ENCODE peak calls at places on chromosomes 4 and X, in six cellular contexts. Y, R, L, H, E and S are unnamed samples.

GRCh38 chrX:13022926-13023325 is 21.5 kb downstream of the FAM9C start:
- DNase-seq in H (no peak), E (no peak), Y (no peak), L (no peak), R (no peak), S (no peak)

GRCh38 chr4:128560754-128561495 is 248.6 kb upstream of the JADE1 start:
- DNase-seq in Y (no peak), E (no peak), L (no peak), R (no peak), H (no peak), S (no peak)

GRCh38 chr4:104524591-104524990 is 29.9 kb upstream of the CXXC4 start:
- DNase-seq in L (no peak), Y (no peak), H (no peak), R (no peak), E (no peak), S (no peak)

GRCh38 chr4:16056681-16057400 is 27.0 kb downstream of the PROM1 start:
- DNase-seq in E (no peak), L (no peak), H (no peak), Y (no peak), R (peak; percentile 29), S (no peak)

GRCh38 chr4:4755306-4755705 is 104.2 kb upstream of the MSX1 start:
- DNase-seq in L (no peak), E (no peak), H (no peak), R (no peak), Y (no peak), S (no peak)

GRCh38 chr4:107760281-107760947 is 40.4 kb upstream of the PAPSS1 start:
- DNase-seq in Y (peak; percentile 48), E (no peak), H (no peak), L (peak; percentile 7), R (peak; percentile 59), S (peak; percentile 16)

GRCh38 chr4:81786063-81786763 is 314.5 kb upstream of the RASGEF1B start:
- DNase-seq in L (peak; percentile 12), R (peak; percentile 13), Y (no peak), H (no peak), E (no peak), S (no peak)

GRCh38 chr4:128357286-128357685 is 69.7 kb upstream of the PGRMC2 start:
- DNase-seq in R (no peak), E (no peak), Y (no peak), L (peak; percentile 33), H (no peak), S (no peak)

GRCh38 chr4:18934197-18934596 is 912.6 kb upstream of the LCORL start:
- DNase-seq in E (no peak), Y (no peak), L (no peak), H (no peak), R (no peak), S (no peak)

GRCh38 chr4:123892368-123892961 is 495.9 kb downstream of the SPRY1 start:
- DNase-seq in H (no peak), R (no peak), E (no peak), L (no peak), Y (no peak), S (no peak)

GRCh38 chr4:72767903-72768817 is 199.1 kb upstream of the ADAMTS3 start:
- DNase-seq in L (no peak), Y (no peak), E (no peak), R (no peak), H (no peak), S (no peak)

GRCh38 chrX:71618303-71618721 is at the start of gene CXCR3:
- DNase-seq in Y (peak; percentile 54), H (peak; percentile 84), L (peak; percentile 89), E (no peak), R (peak; percentile 48), S (peak; percentile 39)

GRCh38 chr4:37648084-37648817 is 37.9 kb downstream of the RELL1 start:
- DNase-seq in E (peak; percentile 11), Y (peak; percentile 57), R (peak; percentile 86), L (peak; percentile 78), H (no peak), S (peak; percentile 95)

GRCh38 chr4:129254126-129254525 is 158.2 kb downstream of the C4orf33 start:
- DNase-seq in Y (no peak), L (no peak), H (no peak), R (no peak), E (no peak), S (no peak)

GRCh38 chr4:169993531-169993930 is 32.7 kb downstream of the MFAP3L start:
- DNase-seq in H (no peak), Y (no peak), R (no peak), L (no peak), E (no peak), S (no peak)

GRCh38 chr4:149183638-149184037 is 632.0 kb downstream of the IQCM start:
- DNase-seq in H (no peak), Y (no peak), E (no peak), L (no peak), R (no peak), S (no peak)

GRCh38 chr4:123399638-123400358 is 3.2 kb downstream of the SPRY1 start:
- DNase-seq in R (no peak), E (no peak), H (no peak), Y (no peak), L (no peak), S (peak; percentile 55)

GRCh38 chr4:71494539-71494938 is 155.7 kb downstream of the SLC4A4 start:
- DNase-seq in Y (no peak), E (no peak), H (no peak), R (no peak), L (no peak), S (no peak)

GRCh38 chr4:58042176-58042575 is 932.0 kb upstream of the IGFBP7 start:
- DNase-seq in H (no peak), L (no peak), Y (no peak), R (no peak), E (no peak), S (no peak)

GRCh38 chrX:48957477-48957826 is at the start of gene OTUD5:
- DNase-seq in R (no peak), Y (peak; percentile 80), L (no peak), H (peak; percentile 89), E (peak; percentile 66), S (no peak)

GRCh38 chrX:151563449-151563848 is at the start of gene PASD1:
- DNase-seq in L (no peak), H (no peak), Y (no peak), E (peak; percentile 13), R (no peak), S (no peak)

GRCh38 chrX:24487576-24487975 is 22.5 kb downstream of the PDK3 start:
- DNase-seq in R (no peak), Y (no peak), H (no peak), L (no peak), E (no peak), S (no peak)

GRCh38 chr4:17616283-17616682 is 1.8 kb downstream of the MED28 start:
- DNase-seq in L (no peak), E (no peak), H (no peak), Y (no peak), R (no peak), S (no peak)

GRCh38 chr4:17618926-17619325 is 4.5 kb downstream of the MED28 start:
- DNase-seq in Y (no peak), L (no peak), H (no peak), R (no peak), E (no peak), S (no peak)

GRCh38 chr4:17623451-17624001 is 9.1 kb downstream of the MED28 start:
- DNase-seq in H (no peak), R (no peak), Y (no peak), E (no peak), L (no peak), S (no peak)

GRCh38 chr4:17614416-17615299 is at the start of gene MED28:
- DNase-seq in L (peak; percentile 98), Y (peak; percentile 98), R (peak; percentile 98), H (peak; percentile 98), E (peak; percentile 97), S (peak; percentile 99)

DNA sequence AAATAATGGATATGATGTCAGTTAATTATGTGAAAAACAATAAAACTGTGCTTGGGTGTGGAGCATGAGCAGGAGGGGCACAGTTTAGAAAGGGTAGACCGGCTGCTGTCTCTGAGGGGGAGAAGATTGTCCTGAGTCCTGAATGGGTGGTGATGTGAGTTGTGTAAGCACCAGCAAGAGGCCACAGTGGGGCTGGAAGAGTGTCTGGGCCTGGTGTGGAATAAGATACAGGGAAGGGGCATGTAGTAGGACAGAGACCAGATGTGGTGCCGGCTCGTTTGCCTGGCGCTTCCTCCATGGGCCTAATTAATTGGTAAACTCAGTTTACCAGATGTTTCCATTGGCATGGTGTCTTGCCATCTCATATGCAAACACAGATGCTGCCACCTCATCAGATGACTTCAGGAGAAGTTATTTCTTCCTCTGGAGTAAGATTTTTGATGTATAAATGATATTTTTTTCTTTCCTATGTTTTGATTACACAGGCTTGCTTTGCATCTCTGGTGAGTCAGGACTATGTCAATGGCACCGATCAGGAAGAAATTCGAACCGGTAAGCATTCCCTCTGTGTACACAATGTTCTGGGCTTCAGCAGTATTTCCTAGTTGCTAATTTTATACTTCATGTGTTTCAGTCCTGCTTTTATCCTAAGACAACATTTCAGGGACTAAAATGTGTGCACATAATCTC is 5.1 kb downstream of the MED28 start:
- DNase-seq in R (no peak), Y (no peak), E (no peak), H (no peak), L (no peak), S (no peak)
- H3K36me3 ChIP-seq in R (no peaks in the 10 kb centered on the region), Y (peaks cover 74% of the 10 kb centered on the region), E (peaks cover 83% of the 10 kb centered on the region), H (peaks cover 59% of the 10 kb centered on the region), L (peaks cover 34% of the 10 kb centered on the region), S (peaks cover 33% of the 10 kb centered on the region)

GRCh38 chr4:1470816-1471442 is 64.7 kb upstream of the NKX1-1 start:
- DNase-seq in H (no peak), E (no peak), Y (no peak), L (no peak), R (no peak), S (no peak)

GRCh38 chr4:1471443-1472147 is 65.4 kb upstream of the NKX1-1 start:
- DNase-seq in H (no peak), Y (peak; percentile 32), R (no peak), E (no peak), L (no peak), S (no peak)

GRCh38 chr4:1472911-1473518 is 66.8 kb upstream of the NKX1-1 start:
- DNase-seq in H (no peak), E (no peak), L (no peak), Y (no peak), R (no peak), S (no peak)

GRCh38 chr4:1473718-1474117 is 67.5 kb upstream of the NKX1-1 start:
- DNase-seq in R (no peak), Y (no peak), E (no peak), H (no peak), L (no peak), S (no peak)

GRCh38 chr4:1472148-1472797 is 66.0 kb upstream of the NKX1-1 start:
- DNase-seq in E (no peak), H (no peak), L (no peak), Y (no peak), R (no peak), S (no peak)
- H3K4me3 ChIP-seq in E (no peak overlapping the region), H (no peak overlapping the region), L (no peak overlapping the region), Y (no peak overlapping the region), R (no peak overlapping the region), S (no peak overlapping the region)

DNA sequence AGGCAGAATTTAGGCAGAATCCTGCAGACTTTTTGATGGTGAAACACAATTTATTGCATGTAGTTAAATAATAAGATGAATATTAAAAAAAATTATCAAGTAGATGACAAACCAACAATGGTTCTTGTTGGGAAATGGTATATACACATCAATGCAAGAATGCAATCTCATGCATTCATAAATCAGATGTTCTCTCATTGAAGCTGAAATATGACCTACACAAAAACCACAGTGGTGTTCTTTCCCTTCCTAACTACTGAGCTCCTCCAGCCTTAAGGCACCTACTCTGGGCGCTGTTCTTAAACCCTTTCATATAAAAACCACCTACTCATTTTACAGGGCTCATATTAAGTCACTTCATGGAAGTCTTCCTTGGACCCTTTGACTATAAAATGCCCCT is 64.1 kb downstream of the ANTXR2 start:
- DNase-seq in L (no peak), Y (no peak), R (no peak), H (no peak), E (no peak), S (no peak)
- H3K36me3 ChIP-seq in L (no peaks in the 10 kb centered on the region), Y (no peaks in the 10 kb centered on the region), R (no peaks in the 10 kb centered on the region), H (no peaks in the 10 kb centered on the region), E (peaks cover 58% of the 10 kb centered on the region), S (peaks cover 16% of the 10 kb centered on the region)

GRCh38 chr4:184803884-184804283 is 21.9 kb downstream of the ACSL1 start:
- DNase-seq in R (no peak), L (no peak), H (no peak), E (no peak), Y (no peak), S (no peak)
- H3K4me3 ChIP-seq in R (no peak overlapping the region), L (no peak overlapping the region), H (no peak overlapping the region), E (no peak overlapping the region), Y (peak overlapping the region; percentile 44), S (no peak overlapping the region)